ENCODE peak calls at places on chromosomes 6 and 20, in ten cellular contexts. W is pancreas; M is CD4-positive, alpha-beta memory T cell; G is thoracic aorta; Q is mesendoderm; N is tibial nerve; B is neural progenitor cell; P is left lung; L is breast epithelium; U is body of pancreas. Z is an unnamed sample.

GRCh38 chr20:13344671-13345070 is 123.6 kb downstream of the ISM1 start:
- DNase-seq in L (no peak), B (no peak), P (no peak), U (no peak), M (no peak), Q (no peak), N (no peak), G (no peak), W (no peak), Z (no peak)

GRCh38 chr6:116666869-116667268 is 1.7 kb downstream of the ZUP1 start:
- DNase-seq in G (no peak), U (no peak), W (no peak), L (no peak), M (no peak), N (no peak), B (no peak), Q (no peak), P (no peak), Z (no peak)

GRCh38 chr6:104829183-104829958 is 30.3 kb downstream of the HACE1 start:
- DNase-seq in W (no peak), U (no peak), M (no peak), L (no peak), N (no peak), P (no peak), B (no peak), Q (no peak), G (no peak), Z (no peak)

GRCh38 chr20:38181971-38182370 is 16.9 kb upstream of the TGM2 start:
- DNase-seq in L (no peak), Q (no peak), P (peak), M (no peak), N (no peak), U (no peak), B (no peak), W (no peak), G (no peak), Z (no peak)

GRCh38 chr20:63416631-63417030 is 55.5 kb upstream of the CHRNA4 start:
- DNase-seq in Q (no peak), M (no peak), B (no peak), U (no peak), G (no peak), N (no peak), L (no peak), W (no peak), P (no peak), Z (no peak)

GRCh38 chr6:161418458-161418945 is 144.6 kb upstream of the AGPAT4 start:
- DNase-seq in P (no peak), G (peak), W (no peak), N (no peak), L (no peak), B (peak), Q (peak), M (peak), U (peak), Z (peak)

GRCh38 chr6:34908194-34908593 is 19.1 kb downstream of the ANKS1A start:
- DNase-seq in B (no peak), W (no peak), U (no peak), L (no peak), M (no peak), Q (peak), N (no peak), P (no peak), G (no peak), Z (no peak)

GRCh38 chr20:1949306-1949705 is 44.6 kb downstream of the PDYN start:
- DNase-seq in W (no peak), G (no peak), M (no peak), Q (no peak), L (no peak), B (no peak), N (no peak), P (no peak), U (no peak), Z (no peak)

GRCh38 chr6:1703091-1703855 is 93.6 kb downstream of the FOXC1 start:
- DNase-seq in U (no peak), Q (no peak), B (no peak), G (no peak), P (no peak), W (no peak), M (no peak), L (no peak), N (no peak), Z (no peak)

GRCh38 chr6:7108196-7108963 is 619 bp downstream of the RREB1 start:
- DNase-seq in G (no peak), L (peak), Q (peak), M (peak), B (peak), U (peak), P (peak), W (peak), N (no peak), Z (peak)

GRCh38 chr6:132404330-132404729 is 3.1 kb upstream of the MOXD1 start:
- DNase-seq in L (no peak), U (no peak), G (no peak), W (no peak), P (no peak), N (no peak), M (no peak), Q (no peak), B (no peak), Z (no peak)

GRCh38 chr6:28258877-28259777 is at the start of gene NKAPL:
- DNase-seq in B (no peak), Q (no peak), U (peak), G (peak), W (peak), N (peak), P (peak), M (peak), L (no peak), Z (peak)

GRCh38 chr6:48611332-48611731 is 500.3 kb upstream of the PTCHD4 start:
- DNase-seq in G (no peak), B (no peak), N (no peak), Q (no peak), L (no peak), W (no peak), U (no peak), P (no peak), M (no peak), Z (peak)

GRCh38 chr6:26553739-26554668 is 15.8 kb downstream of the HMGN4 start:
- DNase-seq in P (peak), G (peak), B (peak), U (peak), L (no peak), Q (peak), N (peak), M (peak), W (peak), Z (peak)

GRCh38 chr6:11805259-11806053 is 26.9 kb upstream of the ADTRP start:
- DNase-seq in U (no peak), Q (peak), P (no peak), B (peak), G (no peak), L (no peak), N (no peak), W (no peak), M (no peak), Z (no peak)

GRCh38 chr6:93701526-93701925 is 282.2 kb upstream of the EPHA7 start:
- DNase-seq in G (no peak), L (no peak), U (no peak), Q (no peak), B (no peak), P (no peak), W (no peak), M (no peak), N (no peak), Z (no peak)

GRCh38 chr6:50840112-50840813 is 21.6 kb downstream of the TFAP2B start:
- DNase-seq in L (no peak), U (no peak), M (no peak), W (no peak), P (no peak), Q (no peak), N (no peak), B (no peak), G (no peak), Z (no peak)

GRCh38 chr6:169328112-169328801 is 74.6 kb upstream of the THBS2 start:
- DNase-seq in P (no peak), W (no peak), N (no peak), Q (no peak), M (no peak), U (no peak), G (no peak), L (no peak), B (no peak), Z (peak)

GRCh38 chr6:44020148-44020547 is 107.1 kb downstream of the MRPL14 start:
- DNase-seq in N (no peak), M (no peak), G (no peak), B (no peak), P (no peak), W (no peak), L (no peak), Q (no peak), U (no peak), Z (no peak)

GRCh38 chr6:111788779-111789276 is 84.4 kb downstream of the FYN start:
- DNase-seq in L (no peak), Q (no peak), M (no peak), B (peak), N (no peak), G (no peak), W (no peak), P (no peak), U (no peak), Z (no peak)

GRCh38 chr20:62902926-62903615 is 23.2 kb downstream of the DIDO1 start:
- DNase-seq in G (no peak), Q (no peak), W (no peak), M (no peak), U (no peak), L (no peak), P (no peak), B (no peak), N (no peak), Z (peak)

GRCh38 chr6:54519161-54519560 is 210.9 kb downstream of the TINAG start:
- DNase-seq in Q (no peak), P (no peak), G (no peak), L (no peak), U (no peak), M (no peak), N (no peak), B (no peak), W (no peak), Z (no peak)

GRCh38 chr20:39676857-39677351 is 714.8 kb downstream of the DHX35 start:
- DNase-seq in Q (no peak), M (no peak), U (peak), P (no peak), B (peak), G (no peak), L (no peak), N (no peak), W (no peak), Z (peak)

GRCh38 chr6:108983151-108983550 is 111.5 kb downstream of the SESN1 start:
- DNase-seq in P (no peak), L (no peak), W (no peak), N (no peak), M (no peak), U (no peak), Q (no peak), G (no peak), B (no peak), Z (peak)

GRCh38 chr20:34069341-34070078 is 42.5 kb downstream of the EIF2S2 start:
- DNase-seq in G (peak), P (peak), W (peak), U (peak), Q (peak), N (peak), L (peak), B (peak), M (peak), Z (peak)

GRCh38 chr6:19159087-19159486 is 678.1 kb upstream of the ID4 start:
- DNase-seq in W (no peak), M (no peak), U (no peak), P (no peak), L (no peak), Q (no peak), N (no peak), G (no peak), B (no peak), Z (peak)

GRCh38 chr6:138577151-138577915 is 78.0 kb upstream of the NHSL1 start:
- DNase-seq in B (peak), M (no peak), G (no peak), W (no peak), L (no peak), P (no peak), U (no peak), Q (no peak), N (no peak), Z (peak)

GRCh38 chr6:1082040-1082935 is 229.6 kb upstream of the FOXQ1 start:
- DNase-seq in M (no peak), L (no peak), Q (no peak), P (no peak), B (no peak), U (no peak), N (no peak), W (no peak), G (no peak), Z (peak)

GRCh38 chr6:108689279-108690161 is 128.8 kb downstream of the FOXO3 start:
- DNase-seq in B (no peak), Q (no peak), N (peak), G (peak), M (no peak), L (peak), U (peak), P (peak), W (peak), Z (peak)

GRCh38 chr6:118708736-118709135 is 57.3 kb upstream of the CEP85L start:
- DNase-seq in G (no peak), U (no peak), N (no peak), Q (no peak), L (no peak), B (no peak), W (no peak), M (no peak), P (no peak), Z (peak)

GRCh38 chr6:8707956-8708772 is 272.8 kb upstream of the SLC35B3 start:
- DNase-seq in M (no peak), U (peak), B (peak), Q (peak), L (peak), N (no peak), W (peak), G (no peak), P (peak), Z (peak)

GRCh38 chr20:1415667-1416468 is 23.0 kb upstream of the FKBP1A start:
- DNase-seq in L (no peak), U (no peak), W (no peak), M (no peak), N (no peak), G (no peak), Q (peak), P (peak), B (no peak), Z (peak)

GRCh38 chr20:58012731-58013510 is 215.5 kb downstream of the ANKRD60 start:
- DNase-seq in B (no peak), M (no peak), G (no peak), W (no peak), L (no peak), N (no peak), U (no peak), P (no peak), Q (no peak), Z (no peak)

GRCh38 chr20:25251019-25251418 is 3.1 kb downstream of the PYGB start:
- DNase-seq in Q (no peak), W (no peak), M (no peak), L (no peak), U (no peak), N (no peak), B (no peak), P (no peak), G (no peak), Z (no peak)

GRCh38 chr20:25251558-25251957 is 3.7 kb downstream of the PYGB start:
- DNase-seq in L (no peak), P (no peak), B (peak), W (no peak), N (no peak), M (no peak), U (no peak), Q (no peak), G (no peak), Z (no peak)

GRCh38 chr20:25249198-25249931 is 1.5 kb downstream of the PYGB start:
- DNase-seq in U (no peak), L (no peak), P (no peak), G (no peak), M (no peak), W (no peak), Q (no peak), N (no peak), B (no peak), Z (peak)

GRCh38 chr20:25252226-25252625 is 4.3 kb downstream of the PYGB start:
- DNase-seq in B (no peak), M (no peak), W (no peak), G (no peak), U (no peak), L (no peak), P (no peak), Q (no peak), N (no peak), Z (no peak)

GRCh38 chr20:25250508-25250907 is 2.6 kb downstream of the PYGB start:
- DNase-seq in B (no peak), P (no peak), G (no peak), Q (no peak), L (no peak), M (no peak), N (no peak), U (no peak), W (no peak), Z (no peak)
- H3K27ac ChIP-seq in B (no peak), P (no peak), G (peak), Q (no peak), L (no peak), M (no peak), N (no peak), U (no peak), W (no peak), Z (no peak)

GRCh38 chr6:4781426-4781825 is 5.2 kb downstream of the CDYL start:
- DNase-seq in G (no peak), N (no peak), Q (no peak), M (no peak), U (no peak), W (no peak), B (no peak), P (no peak), L (no peak), Z (no peak)
- H3K27ac ChIP-seq in G (no peak), N (no peak), Q (no peak), M (no peak), U (no peak), W (no peak), B (no peak), P (no peak), L (no peak), Z (no peak)

GRCh38 chr20:48826883-48827771 is 672 bp downstream of the PREX1 start:
- DNase-seq in L (no peak), B (peak), M (peak), G (no peak), N (no peak), P (no peak), U (peak), W (no peak), Q (peak), Z (peak)
- H3K27ac ChIP-seq in L (peak), B (no peak), M (peak), G (peak), N (peak), P (peak), U (no peak), W (no peak), Q (peak), Z (no peak)

DNA sequence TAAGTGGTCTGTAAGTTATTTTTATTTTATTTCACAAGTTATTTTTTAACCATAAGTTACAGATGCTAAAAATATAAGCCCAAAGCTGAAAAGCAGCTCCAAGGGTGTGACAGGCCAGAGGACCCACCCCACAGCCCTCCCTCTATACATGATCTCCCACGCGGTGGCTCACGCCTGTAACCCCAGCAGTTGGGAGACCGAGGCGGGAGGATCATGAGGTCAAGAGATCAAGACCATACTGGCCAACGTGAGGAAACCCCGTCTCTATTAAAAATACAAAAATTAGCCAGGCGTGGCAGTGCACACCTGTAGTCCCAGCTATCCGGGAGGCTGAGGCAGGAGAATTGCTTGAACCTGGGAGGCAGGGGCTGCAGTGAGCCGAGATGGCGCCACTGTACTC is 32.2 kb downstream of the COL11A2 start:
- DNase-seq in L (no peak), N (no peak), U (no peak), M (no peak), P (peak), G (no peak), B (no peak), W (no peak), Q (no peak), Z (no peak)
- H3K27ac ChIP-seq in L (no peak), N (no peak), U (no peak), M (no peak), P (no peak), G (peak), B (no peak), W (no peak), Q (no peak), Z (no peak)

DNA sequence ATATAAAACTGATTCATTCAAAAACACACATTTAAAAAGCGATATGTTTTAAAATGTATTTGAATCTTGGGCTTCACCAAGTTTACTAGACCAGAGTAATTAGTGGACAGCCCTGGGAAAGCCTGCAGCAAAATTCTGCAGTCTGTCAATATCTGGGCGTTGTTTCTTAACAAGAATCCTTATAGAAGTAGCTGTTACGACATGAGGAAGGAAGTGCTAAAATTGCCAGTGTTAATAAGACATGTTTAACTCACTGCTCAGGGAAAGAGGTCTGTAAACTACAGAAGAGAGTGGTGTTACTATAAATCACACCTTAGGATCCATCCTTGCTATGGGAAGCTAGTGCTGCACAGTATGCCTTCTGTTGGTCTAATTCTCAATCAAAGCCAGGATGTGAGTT is 120.6 kb downstream of the TBX18 start:
- DNase-seq in N (no peak), Q (no peak), U (no peak), L (no peak), M (no peak), B (no peak), G (no peak), W (no peak), P (no peak), Z (no peak)
- H3K27ac ChIP-seq in N (no peak), Q (no peak), U (no peak), L (no peak), M (no peak), B (no peak), G (no peak), W (no peak), P (no peak), Z (no peak)

GRCh38 chr20:17928633-17929311 is 39.8 kb downstream of the SNX5 start:
- DNase-seq in M (no peak), U (peak), N (no peak), L (no peak), Q (peak), G (no peak), B (no peak), W (peak), P (no peak), Z (no peak)
- H3K27ac ChIP-seq in M (no peak), U (peak), N (peak), L (peak), Q (no peak), G (no peak), B (no peak), W (peak), P (peak), Z (no peak)

GRCh38 chr6:73710470-73710869 is 14.5 kb downstream of the CD109 start:
- DNase-seq in B (no peak), M (no peak), W (no peak), Q (no peak), L (no peak), U (peak), G (no peak), P (no peak), N (no peak), Z (peak)

GRCh38 chr6:73703514-73703913 is 7.5 kb downstream of the CD109 start:
- DNase-seq in B (no peak), P (no peak), L (no peak), Q (no peak), G (no peak), W (no peak), U (no peak), N (no peak), M (no peak), Z (no peak)

GRCh38 chr6:73704798-73705197 is 8.8 kb downstream of the CD109 start:
- DNase-seq in N (no peak), Q (no peak), G (no peak), P (no peak), B (no peak), W (no peak), U (no peak), M (no peak), L (no peak), Z (no peak)

GRCh38 chr6:73704260-73704659 is 8.3 kb downstream of the CD109 start:
- DNase-seq in L (no peak), Q (peak), B (no peak), M (no peak), G (no peak), N (no peak), P (no peak), W (no peak), U (no peak), Z (peak)

DNA sequence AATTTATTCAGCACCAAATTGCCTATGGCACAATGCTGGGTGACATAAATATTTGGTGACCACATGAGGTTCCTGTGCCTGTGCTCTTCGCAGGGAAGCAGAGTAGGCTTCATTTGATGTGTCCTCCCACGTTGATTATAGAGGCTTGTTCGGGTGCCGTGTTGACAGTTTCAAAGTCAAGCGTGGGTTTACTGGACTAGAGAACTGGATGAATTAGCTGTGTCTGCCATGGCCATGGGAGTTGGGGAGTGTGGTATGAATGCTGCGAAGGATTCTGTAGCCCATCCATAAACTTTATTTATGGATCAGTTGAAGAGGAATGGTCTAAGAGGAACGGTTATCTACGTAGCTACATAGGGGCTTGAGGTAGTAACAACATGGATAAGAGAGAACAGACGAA is 11.0 kb downstream of the CD109 start:
- DNase-seq in B (no peak), W (no peak), Q (no peak), M (no peak), P (no peak), L (no peak), N (no peak), G (no peak), U (no peak), Z (no peak)
- H3K27ac ChIP-seq in B (no peak), W (no peak), Q (no peak), M (no peak), P (peak), L (no peak), N (no peak), G (no peak), U (no peak), Z (no peak)